ENCODE peak calls at places on chromosomes 7 and 10, in five cellular contexts. Z is HFF-Myc, N is IMR-90, L is heart right ventricle, K is retinal pigment epithelial cell. B is an unnamed sample.

GRCh38 chr10:94053639-94053932 is 59.9 kb downstream of the PLCE1 start:
- DNase-seq in Z (no peak), N (no peak), L (no peak), K (no peak), B (no peak)

GRCh38 chr10:107986571-107986970 is 822.1 kb upstream of the SORCS1 start:
- DNase-seq in Z (no peak), N (no peak), L (no peak), K (no peak), B (no peak)

GRCh38 chr10:121709674-121710073 is 111.4 kb upstream of the FGFR2 start:
- DNase-seq in Z (no peak), N (no peak), L (no peak), K (no peak), B (no peak)

GRCh38 chr10:128854965-128855364 is 612.1 kb upstream of the MGMT start:
- DNase-seq in Z (no peak), N (no peak), L (peak; percentile 92), K (peak; percentile 19), B (peak; percentile 36)

GRCh38 chr7:122688385-122688998 is 10.4 kb downstream of the RNF133 start:
- DNase-seq in Z (no peak), N (no peak), L (no peak), K (no peak), B (no peak)

GRCh38 chr7:88789480-88790064 is 6.0 kb downstream of the TEX47 start:
- DNase-seq in Z (no peak), N (peak; percentile 2), L (no peak), K (no peak), B (no peak)

GRCh38 chr10:51074238-51075028 is at the start of gene PRKG1:
- DNase-seq in Z (peak; percentile 61), N (peak; percentile 85), L (peak; percentile 70), K (peak; percentile 36), B (no peak)

GRCh38 chr10:66934711-66935110 is 8.9 kb downstream of the LRRTM3 start:
- DNase-seq in Z (no peak), N (no peak), L (no peak), K (no peak), B (no peak)

GRCh38 chr10:76882245-76882644 is 755.4 kb downstream of the KCNMA1 start:
- DNase-seq in Z (no peak), N (no peak), L (no peak), K (no peak), B (no peak)

GRCh38 chr7:95974108-95974507 is 201.8 kb downstream of the DYNC1I1 start:
- DNase-seq in Z (no peak), N (no peak), L (no peak), K (no peak), B (no peak)

GRCh38 chr7:98073047-98073446 is 33.6 kb upstream of the LMTK2 start:
- DNase-seq in Z (no peak), N (no peak), L (no peak), K (no peak), B (no peak)

GRCh38 chr10:31358688-31359330 is 39.8 kb downstream of the ZEB1 start:
- DNase-seq in Z (no peak), N (peak; percentile 52), L (no peak), K (no peak), B (no peak)

GRCh38 chr7:116324582-116324981 is 114.2 kb downstream of the TES start:
- DNase-seq in Z (no peak), N (no peak), L (no peak), K (no peak), B (no peak)

GRCh38 chr10:49601857-49602256 is 8.3 kb upstream of the SLC18A3 start:
- DNase-seq in Z (no peak), N (peak; percentile 9), L (no peak), K (no peak), B (no peak)

GRCh38 chr7:1885465-1886226 is 215.6 kb downstream of the ELFN1 start:
- DNase-seq in Z (no peak), N (no peak), L (no peak), K (no peak), B (no peak)

GRCh38 chr7:92680458-92680857 is 90.3 kb upstream of the FAM133B start:
- DNase-seq in Z (no peak), N (peak; percentile 26), L (no peak), K (no peak), B (no peak)

GRCh38 chr10:7941576-7941975 is 112.9 kb upstream of the GATA3 start:
- DNase-seq in Z (no peak), N (no peak), L (no peak), K (no peak), B (no peak)

GRCh38 chr10:77940627-77941026 is 14.1 kb upstream of the DLG5 start:
- DNase-seq in Z (no peak), N (no peak), L (no peak), K (no peak), B (no peak)

GRCh38 chr7:98085674-98086073 is 21.0 kb upstream of the LMTK2 start:
- DNase-seq in Z (no peak), N (no peak), L (no peak), K (no peak), B (no peak)

GRCh38 chr10:19719320-19719719 is 96.9 kb upstream of the PLXDC2 start:
- DNase-seq in Z (peak; percentile 91), N (peak; percentile 87), L (no peak), K (peak; percentile 44), B (no peak)

GRCh38 chr10:3784510-3785250 is at the start of gene KLF6:
- DNase-seq in Z (no peak), N (peak; percentile 28), L (no peak), K (no peak), B (no peak)

GRCh38 chr10:119852277-119852676 is 20.4 kb downstream of the MCMBP start:
- DNase-seq in Z (no peak), N (no peak), L (no peak), K (no peak), B (no peak)

GRCh38 chr7:87001214-87001613 is 58.2 kb downstream of the ELAPOR2 start:
- DNase-seq in Z (no peak), N (no peak), L (no peak), K (no peak), B (no peak)

GRCh38 chr10:109633846-109634245 is 289.5 kb downstream of the XPNPEP1 start:
- DNase-seq in Z (no peak), N (no peak), L (no peak), K (no peak), B (no peak)

GRCh38 chr7:107453388-107453787 is 16.5 kb upstream of the GPR22 start:
- DNase-seq in Z (no peak), N (no peak), L (no peak), K (no peak), B (no peak)

GRCh38 chr10:104424719-104425118 is 71.1 kb downstream of the CFAP58 start:
- DNase-seq in Z (no peak), N (peak; percentile 1), L (no peak), K (no peak), B (no peak)

GRCh38 chr7:31110331-31111108 is 58.4 kb downstream of the ADCYAP1R1 start:
- DNase-seq in Z (no peak), N (no peak), L (no peak), K (no peak), B (no peak)

GRCh38 chr10:8278099-8278498 is 223.6 kb downstream of the GATA3 start:
- DNase-seq in Z (no peak), N (no peak), L (no peak), K (no peak), B (no peak)

GRCh38 chr10:118807512-118808305 is 52.9 kb upstream of the CACUL1 start:
- DNase-seq in Z (no peak), N (no peak), L (no peak), K (no peak), B (no peak)

GRCh38 chr10:29150010-29150409 is 138.9 kb upstream of the LYZL1 start:
- DNase-seq in Z (no peak), N (no peak), L (peak; percentile 53), K (peak; percentile 78), B (no peak)

GRCh38 chr10:110762849-110763211 is 108.9 kb upstream of the PDCD4 start:
- DNase-seq in Z (no peak), N (no peak), L (peak; percentile 70), K (no peak), B (no peak)

GRCh38 chr7:46363688-46364087 is 442.6 kb upstream of the IGFBP3 start:
- DNase-seq in Z (no peak), N (no peak), L (no peak), K (no peak), B (no peak)

GRCh38 chr7:117169907-117170306 is 153.0 kb downstream of the WNT2 start:
- DNase-seq in Z (no peak), N (no peak), L (no peak), K (peak; percentile 74), B (peak; percentile 88)

GRCh38 chr10:25101466-25101865 is 73.3 kb upstream of the GPR158 start:
- DNase-seq in Z (no peak), N (no peak), L (no peak), K (no peak), B (no peak)

DNA sequence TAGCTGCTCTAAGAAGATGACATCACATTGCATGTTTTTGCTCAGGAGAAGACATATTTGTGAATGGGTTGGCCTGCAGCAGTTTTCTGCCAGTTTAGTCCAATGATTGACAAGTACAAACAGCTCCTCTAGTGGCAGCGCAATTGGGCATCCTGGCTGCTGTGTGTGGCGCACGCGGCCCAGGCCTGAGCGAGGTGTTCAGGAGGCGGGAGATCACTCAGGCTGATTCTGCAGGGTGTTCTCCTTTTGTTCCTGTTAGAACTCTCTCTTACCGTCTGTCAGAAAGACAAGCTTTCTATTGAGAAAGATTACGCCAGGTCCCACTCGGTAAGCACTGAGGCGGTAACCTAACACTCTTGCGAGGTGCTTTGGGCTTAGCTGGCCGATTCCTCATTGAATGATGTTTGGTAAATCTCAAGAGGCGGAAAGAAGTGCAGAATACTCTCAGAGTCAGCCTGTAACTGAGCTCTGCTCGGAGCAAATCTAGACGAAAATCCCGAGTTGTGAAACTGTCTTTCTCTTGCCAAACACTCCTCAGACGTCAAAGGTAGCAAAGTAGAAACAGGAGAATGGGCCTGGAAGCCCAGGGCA is 219.2 kb upstream of the BMPER start:
- DNase-seq in Z (no peak), N (no peak), L (no peak), K (no peak), B (no peak)
- TF ChIP-seq CTCF in Z (no peak), N (no peak), L (no peak), K (no peak), B (no peak)

GRCh38 chr10:62380002-62380401 is 5.8 kb downstream of the ZNF365 start:
- DNase-seq in Z (peak; percentile 76), N (peak; percentile 92), L (no peak), K (no peak), B (peak; percentile 32)
- H3K4me3 ChIP-seq in Z (no peak overlapping the region), N (no peak overlapping the region), L (no peak overlapping the region), K (no peak overlapping the region), B (no peak overlapping the region)

GRCh38 chr7:151272410-151272809 is 23.9 kb upstream of the SMARCD3 start:
- DNase-seq in Z (no peak), N (no peak), L (no peak), K (no peak), B (no peak)
- TF ChIP-seq CTCF in Z (no peak), N (no peak), L (no peak), K (no peak), B (no peak)

GRCh38 chr7:139703468-139704307 is 74.1 kb downstream of the HIPK2 start:
- DNase-seq in Z (no peak), N (no peak), L (no peak), K (no peak), B (no peak)

GRCh38 chr7:139700505-139701235 is 77.1 kb downstream of the HIPK2 start:
- DNase-seq in Z (no peak), N (no peak), L (no peak), K (no peak), B (no peak)

GRCh38 chr7:139701908-139702307 is 75.9 kb downstream of the HIPK2 start:
- DNase-seq in Z (no peak), N (no peak), L (no peak), K (no peak), B (no peak)

GRCh38 chr7:139702811-139703467 is 74.9 kb downstream of the HIPK2 start:
- DNase-seq in Z (no peak), N (no peak), L (no peak), K (no peak), B (no peak)

GRCh38 chr7:139702313-139702731 is 75.5 kb downstream of the HIPK2 start:
- DNase-seq in Z (no peak), N (no peak), L (no peak), K (no peak), B (no peak)
- H3K4me3 ChIP-seq in Z (no peak overlapping the region), N (no peak overlapping the region), L (no peak overlapping the region), K (no peak overlapping the region), B (no peak overlapping the region)